ENCODE peak calls at places on chromosome X, in six cellular contexts. One of them, this sample, is unnamed.

GRCh38 chrX:153913701-153914100 is 9.2 kb downstream of the AVPR2 start:
- DNase-seq in MG63: no peak
- DNase-seq in iris pigment epithelial cell: no peak
- DNase-seq in NCI-H1436: no peak
- DNase-seq in fibroblast of mammary gland: no peak
- DNase-seq in stimulated activated CD4-positive, alpha-beta T cell treated with anti-CD3 and anti-CD28 coated beads, Interleukin-12 subunit alpha, Interleukin-12 subunit beta, amount 100 ng/mL, for 24 hours: no peak
- DNase-seq in this sample: no peak

GRCh38 chrX:53013291-53013690 is 35.3 kb upstream of the GPR173 start:
- DNase-seq in MG63: no peak
- DNase-seq in iris pigment epithelial cell: no peak
- DNase-seq in NCI-H1436: no peak
- DNase-seq in fibroblast of mammary gland: no peak
- DNase-seq in stimulated activated CD4-positive, alpha-beta T cell treated with anti-CD3 and anti-CD28 coated beads, Interleukin-12 subunit alpha, Interleukin-12 subunit beta, amount 100 ng/mL, for 24 hours: no peak
- DNase-seq in this sample: no peak

GRCh38 chrX:65866146-65866545 is 173.7 kb downstream of the VSIG4 start:
- DNase-seq in MG63: no peak
- DNase-seq in iris pigment epithelial cell: no peak
- DNase-seq in NCI-H1436: no peak
- DNase-seq in fibroblast of mammary gland: no peak
- DNase-seq in stimulated activated CD4-positive, alpha-beta T cell treated with anti-CD3 and anti-CD28 coated beads, Interleukin-12 subunit alpha, Interleukin-12 subunit beta, amount 100 ng/mL, for 24 hours: no peak
- DNase-seq in this sample: no peak

GRCh38 chrX:39679497-39680157 is 418.1 kb downstream of the BCOR start:
- DNase-seq in MG63: no peak
- DNase-seq in iris pigment epithelial cell: no peak
- DNase-seq in NCI-H1436: no peak
- DNase-seq in fibroblast of mammary gland: no peak
- DNase-seq in stimulated activated CD4-positive, alpha-beta T cell treated with anti-CD3 and anti-CD28 coated beads, Interleukin-12 subunit alpha, Interleukin-12 subunit beta, amount 100 ng/mL, for 24 hours: no peak
- DNase-seq in this sample: no peak

GRCh38 chrX:43560247-43560946 is 95.7 kb upstream of the MAOA start:
- DNase-seq in MG63: no peak
- DNase-seq in iris pigment epithelial cell: no peak
- DNase-seq in NCI-H1436: no peak
- DNase-seq in fibroblast of mammary gland: no peak
- DNase-seq in stimulated activated CD4-positive, alpha-beta T cell treated with anti-CD3 and anti-CD28 coated beads, Interleukin-12 subunit alpha, Interleukin-12 subunit beta, amount 100 ng/mL, for 24 hours: no peak
- DNase-seq in this sample: no peak

GRCh38 chrX:52262195-52262546 is 77.5 kb downstream of the MAGED4 start:
- DNase-seq in MG63: no peak
- DNase-seq in iris pigment epithelial cell: no peak
- DNase-seq in NCI-H1436: no peak
- DNase-seq in fibroblast of mammary gland: no peak
- DNase-seq in stimulated activated CD4-positive, alpha-beta T cell treated with anti-CD3 and anti-CD28 coated beads, Interleukin-12 subunit alpha, Interleukin-12 subunit beta, amount 100 ng/mL, for 24 hours: no peak
- DNase-seq in this sample: no peak

GRCh38 chrX:65644621-65645287 is 22.7 kb upstream of the MSN start:
- DNase-seq in MG63: peak
- DNase-seq in iris pigment epithelial cell: peak
- DNase-seq in NCI-H1436: no peak
- DNase-seq in fibroblast of mammary gland: peak
- DNase-seq in stimulated activated CD4-positive, alpha-beta T cell treated with anti-CD3 and anti-CD28 coated beads, Interleukin-12 subunit alpha, Interleukin-12 subunit beta, amount 100 ng/mL, for 24 hours: no peak
- DNase-seq in this sample: no peak

GRCh38 chrX:153871451-153871850 is 14.5 kb downstream of the L1CAM start:
- DNase-seq in MG63: no peak
- DNase-seq in iris pigment epithelial cell: no peak
- DNase-seq in NCI-H1436: no peak
- DNase-seq in fibroblast of mammary gland: no peak
- DNase-seq in stimulated activated CD4-positive, alpha-beta T cell treated with anti-CD3 and anti-CD28 coated beads, Interleukin-12 subunit alpha, Interleukin-12 subunit beta, amount 100 ng/mL, for 24 hours: no peak
- DNase-seq in this sample: no peak

GRCh38 chrX:47936224-47936939 is 67.4 kb downstream of the ZNF182 start:
- DNase-seq in MG63: no peak
- DNase-seq in iris pigment epithelial cell: no peak
- DNase-seq in NCI-H1436: no peak
- DNase-seq in fibroblast of mammary gland: no peak
- DNase-seq in stimulated activated CD4-positive, alpha-beta T cell treated with anti-CD3 and anti-CD28 coated beads, Interleukin-12 subunit alpha, Interleukin-12 subunit beta, amount 100 ng/mL, for 24 hours: no peak
- DNase-seq in this sample: no peak

GRCh38 chrX:44101300-44101699 is 128.1 kb upstream of the NDP start:
- DNase-seq in MG63: no peak
- DNase-seq in iris pigment epithelial cell: peak
- DNase-seq in NCI-H1436: no peak
- DNase-seq in fibroblast of mammary gland: peak
- DNase-seq in stimulated activated CD4-positive, alpha-beta T cell treated with anti-CD3 and anti-CD28 coated beads, Interleukin-12 subunit alpha, Interleukin-12 subunit beta, amount 100 ng/mL, for 24 hours: no peak
- DNase-seq in this sample: no peak